ENCODE peak calls at places on chromosome 16, in nine cellular contexts. Q is gastrocnemius medialis; R is cardiac muscle cell; O is A549; X is right lobe of liver; U is OCI-LY7; G is effector memory CD4-positive, alpha-beta T cell; Z is psoas muscle; F is stomach. H is an unnamed sample.

GRCh38 chr16:49089039-49089438 is 192.6 kb downstream of the CBLN1 start:
- DNase-seq in O (no peak), Z (no peak), U (no peak), X (no peak), F (no peak), G (no peak), R (no peak), Q (no peak), H (no peak)

GRCh38 chr16:54116126-54116525 is 170.5 kb downstream of the IRX3 start:
- DNase-seq in X (no peak), R (peak; percentile 29), G (no peak), U (no peak), F (no peak), O (no peak), Q (no peak), Z (no peak), H (no peak)

GRCh38 chr16:84526794-84527485 is 22.5 kb upstream of the MEAK7 start:
- DNase-seq in F (no peak), U (no peak), O (no peak), Z (peak; percentile 68), R (peak; percentile 55), G (no peak), X (no peak), Q (peak; percentile 33), H (peak; percentile 30)

GRCh38 chr16:52071101-52071500 is 475.8 kb downstream of the TOX3 start:
- DNase-seq in F (no peak), U (no peak), Q (no peak), X (no peak), Z (no peak), O (no peak), R (no peak), G (no peak), H (no peak)

GRCh38 chr16:75264531-75264998 is 13.1 kb upstream of the BCAR1 start:
- DNase-seq in R (peak; percentile 78), X (no peak), U (no peak), F (no peak), G (no peak), O (no peak), Q (peak; percentile 66), Z (no peak), H (no peak)

GRCh38 chr16:65728172-65728571 is 606.3 kb upstream of the CDH11 start:
- DNase-seq in G (no peak), Q (no peak), Z (no peak), X (no peak), F (no peak), O (no peak), U (no peak), R (peak; percentile 26), H (no peak)

GRCh38 chr16:48365601-48366164 is 19.5 kb downstream of the SIAH1 start:
- DNase-seq in Z (peak; percentile 94), G (peak; percentile 56), Q (peak; percentile 90), X (peak; percentile 95), U (no peak), R (peak; percentile 92), F (peak; percentile 94), O (peak; percentile 71), H (peak; percentile 92)

GRCh38 chr16:24204150-24204665 is 51.9 kb upstream of the CACNG3 start:
- DNase-seq in R (no peak), Z (no peak), F (no peak), O (no peak), X (no peak), Q (no peak), G (no peak), U (no peak), H (no peak)

DNA sequence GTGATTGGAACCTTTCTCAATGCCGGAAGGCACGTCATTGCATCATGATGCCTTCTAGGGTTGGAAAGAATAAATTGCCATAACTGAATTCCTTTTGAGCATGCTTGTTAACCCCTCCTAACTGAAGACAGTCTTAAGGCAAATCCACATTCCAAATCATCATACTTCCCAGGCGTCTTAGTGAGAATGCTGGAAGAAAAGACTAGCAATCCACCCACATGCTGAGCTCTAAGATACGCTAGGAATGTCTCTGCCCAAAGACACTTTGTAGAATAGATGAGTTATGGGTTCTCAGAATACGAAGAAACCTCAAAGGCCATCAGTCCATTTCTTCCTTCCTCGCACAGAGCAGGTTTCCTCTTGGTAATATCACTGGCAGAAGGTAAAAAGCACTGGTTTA is 486.5 kb downstream of the HS3ST4 start:
- DNase-seq in U (no peak), R (no peak), Z (no peak), G (no peak), X (no peak), O (no peak), Q (no peak), F (no peak), H (no peak)
- H3K9me3 ChIP-seq in U (no peaks in the 10 kb centered on the region), R (no peaks in the 10 kb centered on the region), Z (no peaks in the 10 kb centered on the region), G (no peaks in the 10 kb centered on the region), X (no peaks in the 10 kb centered on the region), O (no peaks in the 10 kb centered on the region), Q (no peaks in the 10 kb centered on the region), F (no peaks in the 10 kb centered on the region), H (peaks cover 31% of the 10 kb centered on the region)

GRCh38 chr16:80996688-80997138 is 10.0 kb downstream of the CMC2 start:
- DNase-seq in X (no peak), G (no peak), Q (no peak), U (no peak), O (no peak), F (no peak), R (no peak), Z (no peak), H (no peak)

GRCh38 chr16:80994451-80994850 is 12.2 kb downstream of the CMC2 start:
- DNase-seq in G (no peak), Z (no peak), O (no peak), Q (no peak), X (no peak), U (no peak), F (no peak), R (peak; percentile 27), H (no peak)

GRCh38 chr16:80997964-80998620 is 8.6 kb downstream of the CMC2 start:
- DNase-seq in R (no peak), F (no peak), Z (no peak), Q (no peak), G (no peak), U (no peak), X (no peak), O (no peak), H (no peak)

GRCh38 chr16:81000873-81001272 is 5.8 kb downstream of the CMC2 start:
- DNase-seq in Q (no peak), F (no peak), Z (no peak), O (no peak), X (no peak), U (no peak), R (no peak), G (no peak), H (no peak)

DNA sequence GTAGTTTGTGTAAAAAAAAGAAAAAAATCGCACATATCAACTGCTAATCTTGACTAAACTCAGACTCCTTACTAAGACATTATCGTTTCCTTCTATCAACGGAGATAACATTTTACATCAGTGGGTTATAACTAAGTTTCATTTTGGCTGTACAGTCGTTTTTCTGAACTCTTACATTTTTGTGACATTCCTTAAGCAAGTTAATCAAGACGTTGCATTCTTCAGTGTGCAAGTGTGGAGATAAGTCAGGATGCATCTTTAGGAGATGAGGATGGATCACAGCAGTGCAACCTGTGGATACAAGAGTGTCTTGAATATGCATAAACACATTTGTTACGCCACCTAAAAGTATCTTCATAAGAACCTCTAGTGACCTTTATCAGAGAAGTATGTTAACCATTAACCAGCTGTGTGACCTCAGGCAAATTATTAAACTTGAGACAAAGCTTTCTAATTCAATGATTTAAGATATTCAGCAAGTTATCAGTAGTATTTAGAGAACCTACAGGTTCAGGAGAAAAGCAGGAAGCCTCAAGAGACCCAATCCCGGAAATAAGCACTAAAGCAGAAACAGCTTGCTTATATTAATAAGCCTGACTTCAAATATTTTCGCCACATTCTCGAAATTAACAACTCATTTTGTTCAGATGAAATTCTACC is 9.4 kb downstream of the CMC2 start:
- DNase-seq in U (peak; percentile 7), X (no peak), R (peak; percentile 45), Z (no peak), Q (no peak), G (no peak), F (no peak), O (peak; percentile 65), H (no peak)
- H3K4me3 ChIP-seq in U (peak overlapping the region; percentile 5), X (peak overlapping the region; percentile 43), R (no peak overlapping the region), Z (peak overlapping the region; percentile 25), Q (no peak overlapping the region), G (peak overlapping the region; percentile 51), F (peak overlapping the region; percentile 14), O (peak overlapping the region; percentile 40), H (peak overlapping the region; percentile 42)

GRCh38 chr16:29009838-29010166 is 24.9 kb downstream of the LAT start:
- DNase-seq in U (no peak), F (no peak), R (no peak), Z (no peak), Q (no peak), X (no peak), G (no peak), O (no peak), H (no peak)

GRCh38 chr16:29011851-29012250 is 27.0 kb downstream of the LAT start:
- DNase-seq in Q (no peak), R (no peak), X (no peak), F (no peak), G (no peak), O (no peak), U (no peak), Z (no peak), H (no peak)

GRCh38 chr16:29014561-29015029 is 29.7 kb downstream of the LAT start:
- DNase-seq in F (no peak), O (no peak), G (no peak), R (no peak), Z (no peak), X (no peak), Q (no peak), U (no peak), H (no peak)

GRCh38 chr16:29011112-29011511 is 26.3 kb downstream of the LAT start:
- DNase-seq in Z (no peak), O (no peak), Q (no peak), X (no peak), R (no peak), F (no peak), U (no peak), G (no peak), H (no peak)

GRCh38 chr16:29012913-29013641 is 28.2 kb downstream of the LAT start:
- DNase-seq in R (no peak), Z (no peak), F (no peak), X (no peak), Q (no peak), O (no peak), G (no peak), U (no peak), H (no peak)
- H3K9me3 ChIP-seq in R (no peaks in the 10 kb centered on the region), Z (no peaks in the 10 kb centered on the region), F (no peaks in the 10 kb centered on the region), X (no peaks in the 10 kb centered on the region), Q (no peaks in the 10 kb centered on the region), O (no peaks in the 10 kb centered on the region), G (no peaks in the 10 kb centered on the region), U (no peaks in the 10 kb centered on the region), H (no peaks in the 10 kb centered on the region)

DNA sequence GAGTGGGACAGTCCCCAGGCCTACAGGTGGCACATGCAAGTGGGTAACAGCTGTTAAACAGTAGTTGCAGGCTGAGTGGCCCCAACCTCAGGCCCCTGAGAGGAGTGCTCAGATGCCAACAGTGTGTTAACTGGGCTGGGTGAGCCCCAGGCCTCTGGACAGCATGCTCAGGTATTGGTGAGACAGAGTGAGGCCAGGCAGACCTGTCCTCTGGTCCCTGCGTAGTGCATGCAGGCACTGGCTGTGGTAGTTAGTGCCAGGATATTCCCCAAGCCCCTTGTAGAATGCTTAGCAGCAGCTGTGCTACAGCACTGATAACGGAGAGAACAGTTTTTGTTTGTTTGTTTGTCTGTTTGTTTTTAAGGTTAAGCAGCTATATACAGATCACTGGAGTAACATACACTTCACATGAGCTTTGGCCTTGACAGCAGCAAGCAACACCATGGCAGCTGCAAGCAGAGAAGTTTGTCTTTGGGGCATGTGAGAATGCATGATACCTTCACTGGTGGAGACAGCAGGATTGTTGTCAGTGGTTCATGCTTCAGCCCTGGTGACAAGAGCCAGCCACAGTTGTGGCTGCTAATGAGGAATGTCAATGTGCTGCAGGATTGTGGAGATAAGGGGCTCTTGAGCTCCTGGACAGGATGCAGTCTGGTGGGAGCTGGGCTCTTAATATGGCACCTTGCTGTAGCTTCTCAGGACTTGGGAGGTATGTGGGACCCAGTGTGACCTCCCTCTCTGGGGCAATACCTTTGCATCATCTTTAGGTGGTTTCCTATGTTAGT is 614.4 kb downstream of the CDH11 start:
- DNase-seq in Q (no peak), U (no peak), O (no peak), R (no peak), G (no peak), F (no peak), X (no peak), Z (no peak), H (no peak)
- H3K4me3 ChIP-seq in Q (no peak overlapping the region), U (no peak overlapping the region), O (no peak overlapping the region), R (no peak overlapping the region), G (no peak overlapping the region), F (no peak overlapping the region), X (no peak overlapping the region), Z (no peak overlapping the region), H (no peak overlapping the region)

H was measured in left ventricle myocardium inferior.